ENCODE peak calls at places on chromosomes 2 and 18, in five cellular contexts. C is CD8-positive, alpha-beta T cell; W is tibial artery; N is CD4-positive, alpha-beta memory T cell; T is right cardiac atrium. Q is an unnamed sample.

GRCh38 chr18:78912862-78913261 is 66.8 kb upstream of the SALL3 start:
- DNase-seq in W (no peak), T (no peak), N (no peak), C (no peak), Q (no peak)

GRCh38 chr2:231037731-231038482 is 584 bp downstream of the C2orf72 start:
- DNase-seq in W (no peak), T (no peak), C (no peak), N (no peak), Q (no peak)

GRCh38 chr2:70367722-70368323 is 66.0 kb upstream of the FAM136A start:
- DNase-seq in T (no peak), W (no peak), N (no peak), C (no peak), Q (no peak)

GRCh38 chr18:2979871-2980606 is 32.9 kb downstream of the LPIN2 start:
- DNase-seq in W (no peak), N (no peak), C (no peak), T (no peak), Q (no peak)

GRCh38 chr2:33788044-33788443 is 188.9 kb upstream of the FAM98A start:
- DNase-seq in T (no peak), N (no peak), C (no peak), W (no peak), Q (no peak)

GRCh38 chr2:51344886-51345285 is 313.0 kb upstream of the NRXN1 start:
- DNase-seq in C (no peak), W (no peak), N (no peak), T (no peak), Q (no peak)

GRCh38 chr2:203928849-203929248 is 7.7 kb upstream of the ICOS start:
- DNase-seq in W (no peak), N (no peak), T (no peak), C (no peak), Q (no peak)

GRCh38 chr2:60370835-60371618 is 182.4 kb downstream of the BCL11A start:
- DNase-seq in N (no peak), C (no peak), T (no peak), W (no peak), Q (no peak)

GRCh38 chr2:16148632-16149348 is 208.4 kb downstream of the MYCN start:
- DNase-seq in W (no peak), C (no peak), T (no peak), N (no peak), Q (no peak)

GRCh38 chr18:30280861-30281470 is 761.6 kb downstream of the DSC3 start:
- DNase-seq in T (no peak), W (no peak), N (no peak), C (no peak), Q (peak; percentile 16)

GRCh38 chr2:241354668-241355658 is 1.1 kb upstream of the FARP2 start:
- DNase-seq in W (peak; percentile 94), T (peak; percentile 95), N (peak; percentile 75), C (peak; percentile 57), Q (peak; percentile 97)

GRCh38 chr18:23452728-23453656 is at the start of gene RIOK3:
- DNase-seq in T (peak; percentile 99), N (peak; percentile 80), C (peak; percentile 84), W (peak; percentile 99), Q (peak; percentile 99)

GRCh38 chr18:70243131-70243530 is 37.6 kb upstream of the RTTN start:
- DNase-seq in W (no peak), C (no peak), N (no peak), T (no peak), Q (no peak)

GRCh38 chr2:61426267-61426897 is 44.5 kb downstream of the USP34 start:
- DNase-seq in T (no peak), W (no peak), N (peak; percentile 68), C (peak; percentile 66), Q (no peak)

GRCh38 chr18:45518770-45519169 is 96.5 kb upstream of the SLC14A2 start:
- DNase-seq in W (no peak), N (no peak), C (no peak), T (peak; percentile 66), Q (no peak)

GRCh38 chr2:65939687-65940086 is 495.2 kb upstream of the MEIS1 start:
- DNase-seq in N (no peak), C (no peak), W (no peak), T (no peak), Q (no peak)

GRCh38 chr2:197279997-197280756 is 30.4 kb downstream of the ANKRD44 start:
- DNase-seq in T (no peak), C (no peak), N (no peak), W (no peak), Q (no peak)

GRCh38 chr2:72115361-72116080 is 32.1 kb downstream of the CYP26B1 start:
- DNase-seq in N (no peak), C (no peak), T (peak; percentile 86), W (peak; percentile 60), Q (peak; percentile 67)

GRCh38 chr2:63999049-63999448 is 20.2 kb downstream of the VPS54 start:
- DNase-seq in N (no peak), C (no peak), T (no peak), W (no peak), Q (no peak)
- H3K9me3 ChIP-seq in N (no peaks in the 10 kb centered on the region), C (no peaks in the 10 kb centered on the region), T (no peaks in the 10 kb centered on the region), W (no peaks in the 10 kb centered on the region), Q (no peaks in the 10 kb centered on the region)

GRCh38 chr2:152336103-152336853 is 1.3 kb downstream of the FMNL2 start:
- DNase-seq in C (no peak), T (peak; percentile 91), N (no peak), W (peak; percentile 87), Q (peak; percentile 61)

GRCh38 chr2:152335851-152336102 is 803 bp downstream of the FMNL2 start:
- DNase-seq in W (peak; percentile 68), C (no peak), T (peak; percentile 70), N (no peak), Q (no peak)

GRCh38 chr2:152337511-152337903 is 2.5 kb downstream of the FMNL2 start:
- DNase-seq in W (no peak), T (no peak), N (no peak), C (no peak), Q (no peak)

GRCh38 chr2:152335016-152335850 is at the start of gene FMNL2:
- DNase-seq in C (no peak), N (no peak), T (peak; percentile 94), W (peak; percentile 93), Q (peak; percentile 88)

GRCh38 chr2:152336854-152337510 is 2.0 kb downstream of the FMNL2 start:
- DNase-seq in T (peak; percentile 56), N (no peak), C (no peak), W (no peak), Q (peak; percentile 48)
- H3K4me3 ChIP-seq in T (peak overlapping the region; percentile 79), N (no peak overlapping the region), C (no peak overlapping the region), W (peak overlapping the region; percentile 98), Q (peak overlapping the region; percentile 92)

GRCh38 chr2:171834286-171834685 is 59.8 kb downstream of the SLC25A12 start:
- DNase-seq in T (no peak), N (no peak), W (no peak), C (no peak), Q (no peak)

GRCh38 chr2:171824086-171824485 is 70.0 kb downstream of the SLC25A12 start:
- DNase-seq in C (no peak), N (no peak), W (no peak), T (no peak), Q (no peak)

GRCh38 chr2:171832489-171832888 is 61.6 kb downstream of the SLC25A12 start:
- DNase-seq in T (no peak), W (no peak), N (no peak), C (no peak), Q (no peak)

DNA sequence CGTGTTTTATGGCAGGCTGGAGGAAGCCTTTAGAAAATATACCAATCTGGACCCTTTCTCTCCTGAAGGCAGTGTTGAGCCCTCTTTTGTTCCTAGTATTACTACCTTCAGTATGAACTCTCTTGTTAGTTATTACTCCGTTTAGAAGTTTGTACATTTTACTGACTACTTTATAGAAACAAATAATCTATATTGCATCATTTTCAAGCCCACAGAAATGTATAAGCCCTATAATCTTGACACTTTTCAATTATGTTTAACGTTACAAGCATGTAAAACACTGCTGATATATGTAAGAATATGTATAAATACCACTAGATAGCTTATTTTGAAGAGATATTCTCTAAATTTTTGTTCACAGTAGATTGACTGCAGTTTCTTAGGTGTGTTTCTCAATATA is 64.0 kb downstream of the SLC25A12 start:
- DNase-seq in T (no peak), C (no peak), N (no peak), W (no peak), Q (no peak)
- H3K9me3 ChIP-seq in T (no peaks in the 10 kb centered on the region), C (no peaks in the 10 kb centered on the region), N (no peaks in the 10 kb centered on the region), W (no peaks in the 10 kb centered on the region), Q (no peaks in the 10 kb centered on the region)

GRCh38 chr2:106142683-106143082 is 51.4 kb downstream of the UXS1 start:
- DNase-seq in W (no peak), C (no peak), N (no peak), T (no peak), Q (no peak)

GRCh38 chr2:106143495-106144215 is 50.4 kb downstream of the UXS1 start:
- DNase-seq in W (no peak), C (no peak), N (no peak), T (no peak), Q (no peak)

GRCh38 chr2:106147665-106148064 is 46.4 kb downstream of the UXS1 start:
- DNase-seq in W (no peak), N (no peak), C (no peak), T (no peak), Q (no peak)

GRCh38 chr2:106144621-106145331 is 49.3 kb downstream of the UXS1 start:
- DNase-seq in N (peak; percentile 69), C (no peak), W (no peak), T (no peak), Q (no peak)

DNA sequence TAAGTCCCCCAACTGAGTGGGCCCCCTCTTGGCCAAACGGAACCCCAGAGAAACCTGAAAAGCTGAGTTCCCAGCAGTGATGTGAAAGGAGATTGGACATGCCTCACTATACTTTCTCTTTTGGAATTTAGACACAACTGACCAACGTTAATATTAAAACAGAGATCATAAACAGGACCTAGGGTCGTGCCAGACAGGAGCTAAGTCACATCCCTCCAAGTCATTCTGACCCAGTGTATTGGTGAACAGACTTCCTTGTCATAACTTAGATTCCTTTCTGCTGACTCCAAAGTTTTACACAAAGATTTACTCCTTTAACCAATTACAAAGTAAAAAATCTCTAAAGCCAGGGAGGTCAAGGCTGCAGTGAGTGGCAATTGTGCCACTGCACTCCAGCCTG is 46.9 kb downstream of the UXS1 start:
- DNase-seq in N (no peak), C (no peak), T (no peak), W (no peak), Q (no peak)
- H3K4me3 ChIP-seq in N (no peak overlapping the region), C (no peak overlapping the region), T (no peak overlapping the region), W (no peak overlapping the region), Q (no peak overlapping the region)

GRCh38 chr2:64762301-64762997 is 108.7 kb upstream of the SERTAD2 start:
- DNase-seq in W (no peak), T (no peak), C (no peak), N (no peak), Q (no peak)

GRCh38 chr2:64767670-64768425 is 114.1 kb upstream of the SERTAD2 start:
- DNase-seq in W (peak; percentile 94), N (peak; percentile 66), C (peak; percentile 65), T (peak; percentile 96), Q (peak; percentile 88)

GRCh38 chr2:64766841-64767669 is 113.3 kb upstream of the SERTAD2 start:
- DNase-seq in W (no peak), N (peak; percentile 55), C (no peak), T (no peak), Q (no peak)

GRCh38 chr2:64768426-64769033 is 114.8 kb upstream of the SERTAD2 start:
- DNase-seq in T (no peak), C (no peak), W (no peak), N (no peak), Q (no peak)

GRCh38 chr2:64765160-64765805 is 111.6 kb upstream of the SERTAD2 start:
- DNase-seq in N (no peak), T (no peak), W (no peak), C (no peak), Q (no peak)
- H3K9me3 ChIP-seq in N (no peaks in the 10 kb centered on the region), T (no peaks in the 10 kb centered on the region), W (no peaks in the 10 kb centered on the region), C (no peaks in the 10 kb centered on the region), Q (no peaks in the 10 kb centered on the region)

Q was measured in adrenal gland.